ENCODE peak calls at places on chromosomes 2 and 18, in nine cellular contexts. K is stimulated activated naive CD8-positive, alpha-beta T cell treated with anti-CD3 and anti-CD28 coated beads, Interleukin-15, amount 100 ng/mL, for 72 hours; L is psoas muscle; B is left colon; A is HuH-7.5; N is stimulated activated CD4-positive, alpha-beta T cell treated with anti-CD3 and anti-CD28 coated beads, Interleukin-1b, Interleukin-23, amount 100 ng/mL, for 24 hours; R is uterus; O is activated CD4-positive, alpha-beta T cell treated with anti-CD3 and anti-CD28 coated beads, Interleukin-2, amount 50 U/mL, for 24 hours; I is stimulated activated naive CD4-positive, alpha-beta T cell treated with Interleukin-2 at 50 U/mL for 16 hours. Q is an unnamed sample.

GRCh38 chr18:34222396-34223163 is 2.1 kb downstream of the NOL4 start:
- DNase-seq in N (no peak), B (no peak), I (no peak), K (no peak), A (no peak), L (peak), O (no peak), R (no peak), Q (no peak)

GRCh38 chr18:61991201-61991600 is 98.4 kb upstream of the RNF152 start:
- DNase-seq in B (no peak), K (no peak), R (peak), N (no peak), L (no peak), O (no peak), I (no peak), A (no peak), Q (no peak)

GRCh38 chr2:138209009-138209408 is 244.7 kb downstream of the HNMT start:
- DNase-seq in A (no peak), L (no peak), B (no peak), N (no peak), I (no peak), R (no peak), K (no peak), O (no peak), Q (no peak)

GRCh38 chr2:109239720-109240119 is 110.7 kb downstream of the SH3RF3 start:
- DNase-seq in K (no peak), A (no peak), R (no peak), N (no peak), I (no peak), O (no peak), B (no peak), L (no peak), Q (no peak)

GRCh38 chr2:234805826-234806225 is 146.0 kb upstream of the SH3BP4 start:
- DNase-seq in O (no peak), R (no peak), I (no peak), A (no peak), N (no peak), B (no peak), L (no peak), K (no peak), Q (no peak)

GRCh38 chr2:15582645-15583340 is 8.9 kb upstream of the DDX1 start:
- DNase-seq in I (no peak), R (no peak), L (no peak), N (no peak), A (no peak), B (no peak), K (no peak), O (no peak), Q (no peak)

GRCh38 chr2:26035110-26035728 is 1.3 kb downstream of the RAB10 start:
- DNase-seq in O (no peak), A (no peak), N (no peak), I (no peak), B (no peak), K (no peak), R (no peak), L (no peak), Q (no peak)

GRCh38 chr2:148342091-148342490 is 302.5 kb upstream of the EPC2 start:
- DNase-seq in A (no peak), O (no peak), K (no peak), L (no peak), R (no peak), N (no peak), I (no peak), B (no peak), Q (no peak)

GRCh38 chr2:3827673-3828575 is 124.5 kb downstream of the DCDC2C start:
- DNase-seq in B (no peak), N (no peak), K (no peak), O (no peak), L (no peak), I (no peak), R (no peak), A (no peak), Q (no peak)

GRCh38 chr2:38603402-38604265 is 906 bp upstream of the HNRNPLL start:
- DNase-seq in B (peak), N (peak), R (peak), I (peak), O (peak), K (peak), L (peak), A (no peak), Q (peak)

GRCh38 chr2:134138115-134138514 is 115.8 kb upstream of the MGAT5 start:
- DNase-seq in I (no peak), N (no peak), R (no peak), B (no peak), O (no peak), K (no peak), A (no peak), L (no peak), Q (no peak)

GRCh38 chr2:96687266-96687665 is 44.7 kb downstream of the FER1L5 start:
- DNase-seq in N (no peak), R (no peak), O (no peak), L (no peak), K (no peak), B (no peak), I (no peak), A (no peak), Q (no peak)

GRCh38 chr2:181309576-181309975 is 147.6 kb upstream of the ITGA4 start:
- DNase-seq in L (no peak), A (no peak), K (no peak), O (no peak), R (no peak), N (no peak), B (no peak), I (no peak), Q (no peak)

GRCh38 chr18:51137891-51138290 is 59.6 kb downstream of the MEX3C start:
- DNase-seq in N (no peak), B (no peak), O (no peak), R (no peak), L (no peak), K (no peak), I (no peak), A (no peak), Q (no peak)

GRCh38 chr18:24443870-24444269 is 16.6 kb upstream of the HRH4 start:
- DNase-seq in N (no peak), L (no peak), A (no peak), R (no peak), K (no peak), B (no peak), O (no peak), I (no peak), Q (no peak)

GRCh38 chr2:45670646-45671045 is 19.2 kb downstream of the PRKCE start:
- DNase-seq in R (no peak), I (no peak), O (no peak), K (no peak), B (no peak), L (no peak), N (no peak), A (no peak), Q (no peak)

GRCh38 chr18:55477537-55478300 is 110.3 kb downstream of the TCF4 start:
- DNase-seq in A (no peak), I (no peak), N (no peak), B (no peak), R (peak), L (peak), K (peak), O (no peak), Q (no peak)

GRCh38 chr2:188678921-188679320 is 295.3 kb upstream of the COL3A1 start:
- DNase-seq in O (no peak), R (no peak), L (no peak), I (no peak), K (no peak), N (no peak), B (no peak), A (no peak), Q (no peak)

GRCh38 chr2:71190959-71191943 is 35.7 kb downstream of the PAIP2B start:
- DNase-seq in N (no peak), L (no peak), B (no peak), I (no peak), K (no peak), A (no peak), R (no peak), O (no peak), Q (no peak)

GRCh38 chr2:43223412-43224040 is 2.9 kb downstream of the ZFP36L2 start:
- DNase-seq in L (no peak), O (no peak), B (no peak), A (no peak), N (no peak), R (no peak), K (no peak), I (no peak), Q (no peak)

GRCh38 chr2:198143793-198144192 is 339.4 kb downstream of the PLCL1 start:
- DNase-seq in O (no peak), K (no peak), B (no peak), I (no peak), A (no peak), N (no peak), R (no peak), L (no peak), Q (no peak)

GRCh38 chr2:150413890-150414289 is 73.6 kb downstream of the RND3 start:
- DNase-seq in L (no peak), R (no peak), I (no peak), B (no peak), O (no peak), K (no peak), A (no peak), N (no peak), Q (no peak)

GRCh38 chr2:58866040-58866439 is 624.9 kb upstream of the FANCL start:
- DNase-seq in N (no peak), I (no peak), R (no peak), A (no peak), O (no peak), L (no peak), K (no peak), B (no peak), Q (no peak)

GRCh38 chr18:55982992-55983391 is 395.0 kb upstream of the TCF4 start:
- DNase-seq in L (no peak), O (no peak), R (no peak), I (no peak), K (no peak), A (no peak), B (no peak), N (no peak), Q (no peak)

GRCh38 chr18:48781041-48781989 is 169.4 kb downstream of the SMAD7 start:
- DNase-seq in K (no peak), R (peak), O (no peak), N (no peak), B (peak), L (peak), A (peak), I (no peak), Q (peak)

GRCh38 chr2:26575836-26576564 is 65.2 kb downstream of the CIB4 start:
- DNase-seq in K (no peak), N (no peak), I (no peak), B (no peak), A (no peak), L (no peak), R (no peak), O (no peak), Q (no peak)

GRCh38 chr2:207143474-207144190 is 22.1 kb downstream of the KLF7 start:
- DNase-seq in B (peak), O (no peak), I (peak), N (no peak), L (peak), R (peak), K (no peak), A (no peak), Q (peak)

GRCh38 chr2:24558781-24559540 is 67.9 kb downstream of the NCOA1 start:
- DNase-seq in L (no peak), N (no peak), I (no peak), A (no peak), K (no peak), B (no peak), O (no peak), R (no peak), Q (no peak)

GRCh38 chr18:42765225-42765624 is 350.3 kb downstream of the RIT2 start:
- DNase-seq in A (no peak), I (no peak), N (no peak), L (no peak), R (no peak), O (no peak), B (no peak), K (no peak), Q (no peak)

GRCh38 chr2:144516981-144517824 is 2.7 kb downstream of the ZEB2 start:
- DNase-seq in L (peak), A (peak), I (peak), K (peak), B (no peak), N (no peak), R (peak), O (peak), Q (no peak)

GRCh38 chr2:85995648-85996529 is 107.1 kb upstream of the ST3GAL5 start:
- DNase-seq in A (no peak), B (no peak), O (no peak), N (no peak), L (no peak), R (no peak), K (no peak), I (no peak), Q (no peak)

GRCh38 chr2:158805936-158806335 is 10.8 kb downstream of the DAPL1 start:
- DNase-seq in A (no peak), K (no peak), L (no peak), B (no peak), N (no peak), I (no peak), O (no peak), R (no peak), Q (no peak)

GRCh38 chr2:11236335-11236734 is 81.1 kb downstream of the SLC66A3 start:
- DNase-seq in R (no peak), B (no peak), K (no peak), I (no peak), L (no peak), O (no peak), N (no peak), A (no peak), Q (no peak)

GRCh38 chr18:28903366-28903765 is 726.4 kb upstream of the CDH2 start:
- DNase-seq in L (no peak), R (no peak), I (no peak), O (no peak), B (no peak), A (no peak), N (no peak), K (no peak), Q (no peak)

GRCh38 chr2:20091305-20091991 is 40.0 kb upstream of the LAPTM4A start:
- DNase-seq in L (peak), K (no peak), N (no peak), B (peak), A (no peak), R (peak), I (no peak), O (no peak), Q (no peak)

GRCh38 chr2:67514515-67514914 is 117.4 kb downstream of the ETAA1 start:
- DNase-seq in K (no peak), B (no peak), R (no peak), O (no peak), I (no peak), N (no peak), A (no peak), L (no peak), Q (no peak)

GRCh38 chr2:171409436-171409971 is 24.3 kb downstream of the METTL8 start:
- DNase-seq in O (no peak), I (no peak), R (no peak), B (no peak), N (no peak), A (no peak), L (no peak), K (no peak), Q (no peak)

GRCh38 chr2:144519934-144520717 is at the start of gene ZEB2:
- DNase-seq in I (no peak), K (peak), A (no peak), R (peak), N (no peak), O (no peak), B (no peak), L (peak), Q (no peak)

GRCh38 chr2:47119001-47119400 is 36.1 kb downstream of the STPG4 start:
- DNase-seq in O (no peak), K (no peak), R (no peak), N (no peak), A (no peak), I (no peak), L (no peak), B (no peak), Q (no peak)